ENCODE peak calls at places on chromosomes 5 and 9, in six cellular contexts. V is GM23338, U is bronchial epithelial cell, G is epithelial cell of proximal tubule, M is heart right ventricle, O is upper lobe of left lung. Z is an unnamed sample.

GRCh38 chr5:148311516-148311915 is 707 bp upstream of the SPINK7 start:
- DNase-seq in V (no peak), U (no peak), G (peak), M (no peak), O (no peak), Z (peak)

GRCh38 chr5:120017523-120017922 is 388.2 kb downstream of the FAM170A start:
- DNase-seq in V (no peak), U (peak), G (no peak), M (no peak), O (no peak), Z (no peak)

GRCh38 chr5:141617128-141617527 is 1.7 kb downstream of the DIAPH1 start:
- DNase-seq in V (no peak), U (no peak), G (no peak), M (no peak), O (no peak), Z (no peak)

GRCh38 chr9:122370869-122371467 is at the start of gene PTGS1:
- DNase-seq in V (peak), U (peak), G (no peak), M (peak), O (peak), Z (no peak)

GRCh38 chr5:137826067-137826466 is 41.6 kb upstream of the MYOT start:
- DNase-seq in V (no peak), U (no peak), G (no peak), M (no peak), O (no peak), Z (no peak)

GRCh38 chr5:82676663-82677062 is 398.5 kb upstream of the RPS23 start:
- DNase-seq in V (no peak), U (no peak), G (no peak), M (no peak), O (no peak), Z (no peak)

GRCh38 chr9:130952065-130952762 is 13.2 kb upstream of the FIBCD1 start:
- DNase-seq in V (no peak), U (no peak), G (no peak), M (no peak), O (no peak), Z (no peak)

GRCh38 chr9:121765021-121765950 is 113.9 kb downstream of the DAB2IP start:
- DNase-seq in V (no peak), U (peak), G (no peak), M (peak), O (no peak), Z (peak)

GRCh38 chr9:16725066-16725465 is 145.4 kb downstream of the BNC2 start:
- DNase-seq in V (no peak), U (no peak), G (no peak), M (no peak), O (no peak), Z (no peak)

GRCh38 chr9:82922686-82923085 is 140.3 kb downstream of the RASEF start:
- DNase-seq in V (no peak), U (no peak), G (no peak), M (no peak), O (no peak), Z (no peak)

GRCh38 chr5:33438996-33439395 is 1.8 kb upstream of the TARS1 start:
- DNase-seq in V (no peak), U (peak), G (no peak), M (no peak), O (no peak), Z (no peak)
- H3K4me3 ChIP-seq in V (peak), U (peak), G (peak), M (peak), O (no peak), Z (peak)

DNA sequence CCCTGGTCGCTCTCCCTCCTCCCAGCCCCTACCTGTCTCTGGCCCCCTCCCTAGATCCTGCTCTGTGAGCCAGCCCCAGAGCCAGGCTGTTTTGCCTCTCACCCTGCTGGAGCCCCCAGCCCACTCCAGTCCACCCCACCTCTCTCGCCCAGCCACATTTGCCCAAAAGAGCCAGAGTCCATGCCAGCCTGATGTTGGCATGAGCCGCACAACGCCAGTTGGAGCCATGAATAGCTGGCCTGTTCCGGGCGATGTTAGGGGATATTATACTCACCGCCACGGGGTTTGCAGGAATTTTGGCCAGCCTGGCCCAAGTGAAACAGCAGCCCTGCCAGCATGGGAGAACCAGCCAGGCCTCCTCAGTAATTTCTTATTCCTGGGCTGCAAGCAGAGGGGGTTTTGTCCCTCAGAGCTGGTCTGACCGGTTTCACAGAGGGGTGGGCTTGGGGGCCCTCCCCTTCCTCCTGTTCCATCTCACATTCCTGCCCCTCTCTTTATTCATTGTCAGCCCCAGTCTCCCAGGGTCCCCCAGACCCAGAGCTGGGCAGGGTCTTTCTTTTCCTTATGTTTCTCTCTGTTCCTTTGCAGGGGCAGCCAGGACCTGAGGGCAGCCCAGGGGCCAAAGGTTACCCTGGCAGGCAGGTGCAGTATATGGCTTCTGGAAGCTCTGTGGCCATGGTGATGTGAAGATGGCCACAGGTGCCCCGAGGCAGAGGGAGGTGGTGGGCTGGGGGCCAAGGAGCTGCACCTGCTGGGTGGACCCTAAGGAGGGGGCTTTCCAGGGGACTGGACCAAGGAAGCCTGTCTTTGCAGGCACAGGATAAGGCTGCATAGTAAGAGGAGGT is 50.1 kb downstream of the COL27A1 start:
- DNase-seq in V (no peak), U (no peak), G (no peak), M (peak), O (no peak), Z (no peak)
- H3K4me3 ChIP-seq in V (no peak), U (no peak), G (no peak), M (no peak), O (no peak), Z (no peak)

GRCh38 chr9:127124091-127124490 is 1.7 kb upstream of the ANGPTL2 start:
- DNase-seq in V (no peak), U (no peak), G (no peak), M (no peak), O (no peak), Z (no peak)

GRCh38 chr9:127124792-127125191 is 2.4 kb upstream of the ANGPTL2 start:
- DNase-seq in V (no peak), U (no peak), G (no peak), M (no peak), O (no peak), Z (no peak)

GRCh38 chr9:127122176-127123151 is at the start of gene ANGPTL2:
- DNase-seq in V (peak), U (peak), G (no peak), M (peak), O (peak), Z (peak)

GRCh38 chr9:127121628-127122175 is 733 bp downstream of the ANGPTL2 start:
- DNase-seq in V (peak), U (no peak), G (no peak), M (no peak), O (no peak), Z (no peak)

DNA sequence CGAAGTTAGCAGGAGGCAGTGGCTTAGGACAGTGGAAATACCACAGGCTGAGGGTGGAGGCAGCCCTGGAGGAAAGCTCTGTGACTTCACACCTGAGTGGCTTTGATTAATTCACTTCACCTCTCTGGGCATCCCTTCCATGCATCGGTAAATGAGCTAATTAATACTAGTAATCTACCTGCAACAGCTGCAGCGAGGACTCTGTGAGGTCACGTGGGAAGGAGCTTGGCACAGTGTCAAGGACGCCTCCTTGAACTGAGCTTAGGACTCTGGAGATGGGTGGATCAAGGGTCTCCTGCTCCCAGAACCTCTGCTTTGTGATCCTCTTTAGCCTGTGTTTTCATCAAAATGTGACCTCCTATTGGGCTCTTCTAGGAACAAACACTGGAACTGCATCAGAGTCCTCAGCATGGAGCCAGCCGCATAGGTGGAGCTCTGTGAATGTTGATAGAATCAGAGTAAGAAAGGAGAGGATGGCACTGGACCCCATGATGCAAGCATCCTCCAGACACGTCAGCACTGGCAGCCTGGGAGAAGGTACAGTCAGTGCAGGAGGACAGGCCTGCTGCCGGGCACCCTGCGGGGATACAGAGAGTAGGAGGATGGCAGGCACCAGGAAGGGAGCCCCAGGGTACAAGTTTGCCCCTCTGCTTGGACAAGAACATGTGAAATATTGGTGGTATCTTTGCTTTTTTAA is 952 bp upstream of the ANGPTL2 start:
- DNase-seq in V (peak), U (no peak), G (no peak), M (no peak), O (peak), Z (no peak)
- H3K4me3 ChIP-seq in V (peak), U (no peak), G (peak), M (peak), O (no peak), Z (peak)

DNA sequence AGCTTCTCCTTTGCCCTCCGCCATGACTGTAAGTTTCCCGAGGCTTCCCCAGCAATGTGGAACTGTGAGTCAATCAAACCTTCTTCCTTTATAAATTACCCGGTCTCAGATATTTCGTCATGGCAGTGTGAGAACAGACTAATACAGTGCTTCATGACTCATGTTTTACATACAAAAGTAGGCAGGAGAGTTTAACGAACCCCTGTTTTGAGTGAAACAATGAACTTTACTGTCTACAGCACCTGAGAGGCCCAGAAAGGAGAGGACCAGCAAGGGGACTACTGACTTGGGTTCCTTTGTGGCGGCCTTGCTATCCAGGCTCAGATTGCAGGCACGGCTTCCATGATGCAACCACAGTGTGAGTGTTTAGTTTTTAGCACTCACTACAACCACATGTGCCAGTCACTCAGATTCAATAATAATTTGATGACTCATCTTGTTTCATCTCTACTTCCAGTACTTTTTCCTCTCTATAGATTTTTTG is 139.1 kb upstream of the CLINT1 start:
- DNase-seq in V (no peak), U (peak), G (no peak), M (no peak), O (no peak), Z (no peak)
- H3K4me3 ChIP-seq in V (no peak), U (no peak), G (no peak), M (no peak), O (no peak), Z (no peak)

Z was measured in kidney epithelial cell.